ENCODE peak calls at places on chromosomes 2 and 18, in ten cellular contexts. F is neural crest cell; T is endothelial cell of umbilical vein; X is activated naive CD8-positive, alpha-beta T cell treated with anti-CD3 and anti-CD28 coated beads, Interleukin-2, amount 50 U/mL, for 24 hours; D is C1 segment of cervical spinal cord; O is GM10248; S is occipital lobe; Q is GM06990; G is left cardiac atrium; C is GM12865. Z is an unnamed sample.
A peak's percentile ranks its signal among the peaks of the same experiment; 100 is the strongest.

GRCh38 chr2:65466551-65466950 is 34.2 kb upstream of the SPRED2 start:
- DNase-seq in X (no peak), D (no peak), Q (no peak), O (no peak), G (no peak), C (no peak), S (no peak), T (no peak), F (no peak), Z (no peak)

GRCh38 chr2:129796801-129797488 is 182.5 kb upstream of the RAB6C start:
- DNase-seq in T (no peak), F (no peak), C (no peak), O (no peak), G (no peak), D (no peak), S (no peak), X (no peak), Q (no peak), Z (no peak)

GRCh38 chr2:63614983-63615945 is 26.5 kb downstream of the MDH1 start:
- DNase-seq in O (no peak), C (no peak), F (no peak), G (no peak), D (no peak), T (peak; percentile 2), Q (no peak), X (no peak), S (no peak), Z (no peak)

GRCh38 chr2:8430628-8431027 is 251.2 kb upstream of the ID2 start:
- DNase-seq in O (no peak), X (no peak), D (no peak), T (no peak), Q (no peak), F (no peak), C (no peak), S (no peak), G (no peak), Z (no peak)

GRCh38 chr18:38940863-38941531 is 1375.4 kb upstream of the CELF4 start:
- DNase-seq in C (peak; percentile 94), D (no peak), S (no peak), G (no peak), F (no peak), O (peak; percentile 39), Q (peak; percentile 76), X (peak; percentile 39), T (peak; percentile 11), Z (no peak)

GRCh38 chr2:96249654-96250053 is 16.1 kb downstream of the TMEM127 start:
- DNase-seq in O (no peak), S (no peak), D (no peak), C (no peak), X (no peak), Q (no peak), G (no peak), F (no peak), T (no peak), Z (no peak)

GRCh38 chr2:192035731-192036442 is 158.8 kb downstream of the TMEFF2 start:
- DNase-seq in F (no peak), S (no peak), G (no peak), C (no peak), Q (no peak), O (no peak), D (no peak), X (no peak), T (no peak), Z (no peak)

GRCh38 chr2:205451901-205452300 is 230.4 kb upstream of the NRP2 start:
- DNase-seq in Q (no peak), S (no peak), X (no peak), G (no peak), D (no peak), O (no peak), T (no peak), F (no peak), C (no peak), Z (no peak)

GRCh38 chr2:58866946-58867345 is 625.8 kb upstream of the FANCL start:
- DNase-seq in S (no peak), X (no peak), O (no peak), F (no peak), G (no peak), C (no peak), D (no peak), Q (no peak), T (no peak), Z (no peak)

GRCh38 chr2:239767016-239767905 is 257.9 kb downstream of the NDUFA10 start:
- DNase-seq in Q (no peak), X (no peak), T (no peak), G (no peak), F (no peak), O (no peak), D (no peak), C (no peak), S (no peak), Z (no peak)

GRCh38 chr2:86372641-86373502 is 35.4 kb upstream of the REEP1 start:
- DNase-seq in C (peak; percentile 35), T (peak; percentile 57), D (no peak), F (peak; percentile 44), S (no peak), O (no peak), Q (no peak), G (no peak), X (peak; percentile 20), Z (no peak)

GRCh38 chr18:25650201-25650941 is 298.4 kb upstream of the ZNF521 start:
- DNase-seq in S (no peak), T (peak; percentile 55), F (no peak), X (no peak), D (no peak), G (no peak), C (peak; percentile 8), O (no peak), Q (no peak), Z (no peak)

GRCh38 chr2:202072226-202072625 is 829 bp upstream of the KIAA2012 start:
- DNase-seq in O (no peak), D (no peak), G (no peak), Q (no peak), T (no peak), X (no peak), F (no peak), C (no peak), S (no peak), Z (no peak)

GRCh38 chr2:172931923-172932520 is 143.6 kb upstream of the MAP3K20 start:
- DNase-seq in X (peak; percentile 72), G (peak; percentile 78), O (peak; percentile 45), T (peak; percentile 81), F (peak; percentile 77), D (peak; percentile 14), S (peak; percentile 34), Q (no peak), C (peak; percentile 73), Z (peak; percentile 13)

GRCh38 chr2:170930132-170931109 is 1.4 kb downstream of the GORASP2 start:
- DNase-seq in O (peak; percentile 69), Q (peak; percentile 46), G (peak; percentile 31), C (peak; percentile 88), D (peak; percentile 1), T (peak; percentile 37), S (no peak), F (no peak), X (peak; percentile 50), Z (peak; percentile 3)